ENCODE peak calls at places on chromosomes 13 and 19, in ten cellular contexts. U is mesendoderm; X is PC-3; M is body of pancreas; J is esophagus squamous epithelium; R is IMR-90; V is CD4-positive, CD25-positive, alpha-beta regulatory T cell; D is fibroblast of lung; B is naive thymus-derived CD4-positive, alpha-beta T cell; C is Peyer's patch. A is an unnamed sample. For H3K4me1, the result is how much of the 10 kb centered on the place peaks cover.

GRCh38 chr19:4067396-4068057 is 828 bp upstream of the ZBTB7A start:
- DNase-seq in U (no peak), X (no peak), M (no peak), J (no peak), R (no peak), V (peak), D (no peak), B (no peak), C (no peak), A (no peak)

GRCh38 chr19:12603714-12604113 is 6.9 kb downstream of the ZNF490 start:
- DNase-seq in U (no peak), X (no peak), M (no peak), J (no peak), R (peak), V (peak), D (peak), B (peak), C (peak), A (no peak)

GRCh38 chr13:95050800-95051620 is 250.2 kb downstream of the ABCC4 start:
- DNase-seq in U (no peak), X (no peak), M (no peak), J (no peak), R (no peak), V (no peak), D (no peak), B (no peak), C (no peak), A (no peak)

GRCh38 chr13:109000207-109000606 is 370.8 kb downstream of the MYO16 start:
- DNase-seq in U (no peak), X (no peak), M (no peak), J (no peak), R (no peak), V (no peak), D (no peak), B (no peak), C (no peak), A (no peak)

GRCh38 chr13:44951184-44951583 is 38.1 kb downstream of the NUFIP1 start:
- DNase-seq in U (no peak), X (no peak), M (no peak), J (no peak), R (peak), V (no peak), D (peak), B (no peak), C (no peak), A (no peak)

GRCh38 chr13:33078268-33078667 is 62.0 kb downstream of the KL start:
- DNase-seq in U (no peak), X (no peak), M (no peak), J (no peak), R (no peak), V (no peak), D (no peak), B (no peak), C (no peak), A (no peak)

GRCh38 chr19:13115936-13116281 is 631 bp downstream of the TRMT1 start:
- DNase-seq in U (no peak), X (no peak), M (no peak), J (no peak), R (no peak), V (no peak), D (no peak), B (no peak), C (no peak), A (no peak)

GRCh38 chr13:113187263-113187669 is 21.2 kb downstream of the PCID2 start:
- DNase-seq in U (peak), X (peak), M (peak), J (peak), R (peak), V (no peak), D (peak), B (no peak), C (no peak), A (peak)

GRCh38 chr19:4182082-4182926 is at the start of the genes ANKRD24 and SIRT6:
- DNase-seq in U (peak), X (peak), M (peak), J (peak), R (peak), V (peak), D (peak), B (peak), C (peak), A (peak)

GRCh38 chr13:87982436-87982835 is 311.3 kb downstream of the SLITRK5 start:
- DNase-seq in U (no peak), X (no peak), M (no peak), J (no peak), R (no peak), V (no peak), D (no peak), B (no peak), C (no peak), A (no peak)

GRCh38 chr13:45374917-45375316 is 33.9 kb upstream of the TPT1 start:
- DNase-seq in U (no peak), X (no peak), M (no peak), J (no peak), R (peak), V (no peak), D (peak), B (no peak), C (no peak), A (no peak)

GRCh38 chr19:7917292-7918061 is 2.7 kb upstream of the SNAPC2 start:
- DNase-seq in U (peak), X (peak), M (peak), J (no peak), R (peak), V (peak), D (peak), B (peak), C (peak), A (peak)

GRCh38 chr19:14023404-14024235 is 4.3 kb upstream of the RLN3 start:
- DNase-seq in U (peak), X (peak), M (peak), J (no peak), R (peak), V (no peak), D (peak), B (no peak), C (no peak), A (peak)

GRCh38 chr19:32407004-32407992 is 1.7 kb downstream of the DPY19L3 start:
- DNase-seq in U (peak), X (peak), M (peak), J (no peak), R (peak), V (no peak), D (peak), B (no peak), C (no peak), A (no peak)

GRCh38 chr13:42173789-42174343 is 98.1 kb upstream of the AKAP11 start:
- DNase-seq in U (peak), X (no peak), M (no peak), J (no peak), R (peak), V (no peak), D (no peak), B (no peak), C (no peak), A (no peak)

GRCh38 chr13:93413972-93414717 is 187.5 kb downstream of the GPC6 start:
- DNase-seq in U (peak), X (no peak), M (no peak), J (no peak), R (peak), V (no peak), D (peak), B (no peak), C (no peak), A (no peak)

GRCh38 chr19:48025480-48025879 is 18.4 kb downstream of the CABP5 start:
- DNase-seq in U (no peak), X (no peak), M (no peak), J (no peak), R (no peak), V (no peak), D (no peak), B (no peak), C (no peak), A (no peak)

GRCh38 chr13:40388617-40389016 is 277.8 kb downstream of the FOXO1 start:
- DNase-seq in U (no peak), X (peak), M (peak), J (peak), R (peak), V (peak), D (peak), B (peak), C (peak), A (no peak)

GRCh38 chr19:32691952-32692726 is 518 bp downstream of the NUDT19 start:
- DNase-seq in U (peak), X (peak), M (peak), J (peak), R (peak), V (peak), D (peak), B (peak), C (peak), A (peak)

GRCh38 chr19:23957660-23958281 is 43.1 kb downstream of the ZNF726 start:
- DNase-seq in U (no peak), X (peak), M (no peak), J (no peak), R (peak), V (no peak), D (peak), B (no peak), C (no peak), A (no peak)

GRCh38 chr19:50820549-50821247 is 2.9 kb downstream of the KLK1 start:
- DNase-seq in U (no peak), X (no peak), M (peak), J (no peak), R (no peak), V (no peak), D (no peak), B (no peak), C (peak), A (no peak)

GRCh38 chr13:50131998-50132936 is 117.0 kb downstream of the KCNRG start:
- DNase-seq in U (peak), X (no peak), M (no peak), J (no peak), R (no peak), V (no peak), D (no peak), B (no peak), C (no peak), A (no peak)

GRCh38 chr13:99981115-99982020 is at the start of gene ZIC2:
- DNase-seq in U (peak), X (peak), M (no peak), J (no peak), R (no peak), V (no peak), D (peak), B (no peak), C (no peak), A (peak)

GRCh38 chr19:55305491-55305890 is 19.6 kb downstream of the TMEM150B start:
- DNase-seq in U (peak), X (peak), M (peak), J (no peak), R (no peak), V (peak), D (no peak), B (peak), C (peak), A (peak)

DNA sequence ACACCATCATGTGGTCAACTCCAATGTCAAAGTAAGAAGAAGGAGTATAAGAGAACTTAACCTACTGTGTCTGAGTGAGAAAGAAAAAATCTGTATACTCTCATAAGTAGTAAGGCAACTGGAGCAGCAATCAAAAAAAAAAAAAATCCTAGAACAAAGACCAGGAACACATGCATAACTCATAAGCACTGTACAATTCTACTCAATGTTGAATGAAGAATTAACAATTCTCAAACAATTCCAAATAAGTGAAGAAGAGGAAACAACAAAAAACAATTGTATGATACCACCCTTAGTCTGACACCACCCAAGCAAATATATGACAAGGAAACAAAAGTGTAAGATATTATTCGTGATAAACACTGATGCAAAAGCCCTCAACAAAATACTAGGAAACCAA is 24.6 kb downstream of the ZNF160 start:
- DNase-seq in U (no peak), X (no peak), M (no peak), J (no peak), R (no peak), V (no peak), D (no peak), B (no peak), C (no peak), A (no peak)
- H3K4me3 ChIP-seq in U (no peak), X (no peak), M (no peak), J (no peak), R (no peak), V (no peak), D (no peak), B (no peak), C (no peak), A (no peak)

GRCh38 chr13:105426454-105426853 is 1109.0 kb downstream of the EFNB2 start:
- DNase-seq in U (no peak), X (no peak), M (no peak), J (no peak), R (no peak), V (no peak), D (no peak), B (no peak), C (no peak), A (no peak)
- H3K4me1 ChIP-seq in U (under half), X (under half), M (under half), J (under half), R (under half), V (under half), D (under half), B (under half), C (under half), A (under half)

GRCh38 chr13:36258831-36259230 is 38.8 kb downstream of the CCDC169 start:
- DNase-seq in U (peak), X (no peak), M (no peak), J (no peak), R (no peak), V (no peak), D (no peak), B (no peak), C (no peak), A (no peak)
- H3K4me3 ChIP-seq in U (no peak), X (no peak), M (no peak), J (no peak), R (no peak), V (no peak), D (no peak), B (no peak), C (no peak), A (no peak)

GRCh38 chr19:16366056-16366432 is 41.4 kb downstream of the KLF2 start:
- DNase-seq in U (no peak), X (no peak), M (no peak), J (no peak), R (no peak), V (no peak), D (no peak), B (no peak), C (no peak), A (no peak)
- H3K4me1 ChIP-seq in U (under half), X (under half), M (under half), J (under half), R (under half), V (half or more), D (under half), B (half or more), C (under half), A (under half)

DNA sequence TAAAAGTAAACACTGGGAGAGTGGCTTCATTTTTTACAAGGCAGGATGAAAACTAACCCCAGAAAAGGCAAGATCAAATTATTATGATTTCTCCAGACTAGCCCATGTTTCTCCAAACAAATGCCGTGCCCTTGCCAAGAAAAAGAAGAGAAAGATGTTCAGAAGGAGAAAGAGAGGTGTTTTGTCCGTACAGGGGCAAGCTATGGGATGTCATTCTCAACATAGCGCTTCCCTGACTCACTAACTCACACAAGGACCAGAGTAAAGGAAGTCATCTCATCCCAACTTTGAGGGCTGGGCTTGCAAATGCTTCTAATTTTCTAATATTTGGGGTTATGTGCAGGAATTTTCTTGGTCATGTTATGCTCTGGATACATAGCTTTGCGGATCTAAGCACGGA is 224.2 kb upstream of the MAB21L1 start:
- DNase-seq in U (no peak), X (no peak), M (no peak), J (no peak), R (peak), V (no peak), D (peak), B (no peak), C (no peak), A (no peak)
- H3K4me3 ChIP-seq in U (no peak), X (no peak), M (no peak), J (no peak), R (no peak), V (no peak), D (no peak), B (no peak), C (no peak), A (no peak)

DNA sequence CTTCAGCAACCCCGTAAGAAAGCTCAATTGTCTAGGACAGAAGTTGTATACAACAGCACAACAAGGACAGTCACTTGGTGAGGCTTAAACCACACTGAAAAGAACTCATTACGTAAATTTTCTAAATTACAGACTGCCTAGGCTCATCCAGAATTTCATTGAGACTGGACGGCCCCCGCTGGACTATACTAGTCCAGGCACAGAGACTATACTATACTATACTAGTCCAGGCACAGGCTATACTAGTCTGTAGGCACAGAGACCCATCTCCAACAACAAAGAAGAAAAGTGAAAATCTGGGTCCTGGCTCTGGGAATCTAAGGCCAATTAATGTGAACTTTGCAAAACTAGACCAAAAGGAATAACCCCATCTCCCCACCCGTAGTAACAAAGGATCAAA is 700 bp downstream of the ZNF816 start:
- DNase-seq in U (no peak), X (peak), M (no peak), J (no peak), R (no peak), V (no peak), D (no peak), B (no peak), C (no peak), A (no peak)
- H3K4me1 ChIP-seq in U (under half), X (under half), M (under half), J (under half), R (under half), V (under half), D (under half), B (under half), C (under half), A (under half)

GRCh38 chr19:35140207-35140897 is 1.7 kb downstream of the FXYD1 start:
- DNase-seq in U (no peak), X (no peak), M (no peak), J (no peak), R (no peak), V (no peak), D (no peak), B (no peak), C (no peak), A (no peak)

GRCh38 chr19:35140898-35141626 is 2.0 kb upstream of the FXYD7 start:
- DNase-seq in U (peak), X (peak), M (peak), J (peak), R (peak), V (peak), D (peak), B (peak), C (peak), A (peak)

GRCh38 chr19:35141627-35142401 is 1.2 kb upstream of the FXYD7 start:
- DNase-seq in U (no peak), X (no peak), M (peak), J (no peak), R (no peak), V (no peak), D (peak), B (no peak), C (no peak), A (no peak)

GRCh38 chr19:35138305-35138799 is 272 bp upstream of the FXYD1 start:
- DNase-seq in U (no peak), X (no peak), M (no peak), J (no peak), R (no peak), V (no peak), D (no peak), B (no peak), C (no peak), A (no peak)

DNA sequence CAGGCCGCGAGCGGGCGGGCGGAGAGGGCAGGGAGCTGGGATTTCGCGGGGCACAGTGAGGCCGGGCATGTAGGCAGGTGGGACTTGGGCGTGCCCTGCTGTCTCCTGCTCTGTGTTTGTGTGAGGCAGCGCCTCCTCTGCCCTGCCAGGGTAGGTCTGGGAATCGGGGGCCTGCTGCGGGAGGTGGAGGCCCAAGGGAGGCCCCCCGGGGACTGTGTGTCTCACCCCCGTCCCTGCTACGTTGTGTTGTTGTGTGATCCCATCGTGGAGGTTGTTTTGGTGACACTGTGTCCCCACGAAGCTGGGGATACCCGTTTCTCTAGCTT is 957 bp downstream of the FXYD1 start:
- DNase-seq in U (no peak), X (no peak), M (no peak), J (no peak), R (no peak), V (no peak), D (no peak), B (no peak), C (no peak), A (no peak)
- H3K4me3 ChIP-seq in U (no peak), X (no peak), M (no peak), J (no peak), R (no peak), V (no peak), D (peak), B (no peak), C (peak), A (no peak)

DNA sequence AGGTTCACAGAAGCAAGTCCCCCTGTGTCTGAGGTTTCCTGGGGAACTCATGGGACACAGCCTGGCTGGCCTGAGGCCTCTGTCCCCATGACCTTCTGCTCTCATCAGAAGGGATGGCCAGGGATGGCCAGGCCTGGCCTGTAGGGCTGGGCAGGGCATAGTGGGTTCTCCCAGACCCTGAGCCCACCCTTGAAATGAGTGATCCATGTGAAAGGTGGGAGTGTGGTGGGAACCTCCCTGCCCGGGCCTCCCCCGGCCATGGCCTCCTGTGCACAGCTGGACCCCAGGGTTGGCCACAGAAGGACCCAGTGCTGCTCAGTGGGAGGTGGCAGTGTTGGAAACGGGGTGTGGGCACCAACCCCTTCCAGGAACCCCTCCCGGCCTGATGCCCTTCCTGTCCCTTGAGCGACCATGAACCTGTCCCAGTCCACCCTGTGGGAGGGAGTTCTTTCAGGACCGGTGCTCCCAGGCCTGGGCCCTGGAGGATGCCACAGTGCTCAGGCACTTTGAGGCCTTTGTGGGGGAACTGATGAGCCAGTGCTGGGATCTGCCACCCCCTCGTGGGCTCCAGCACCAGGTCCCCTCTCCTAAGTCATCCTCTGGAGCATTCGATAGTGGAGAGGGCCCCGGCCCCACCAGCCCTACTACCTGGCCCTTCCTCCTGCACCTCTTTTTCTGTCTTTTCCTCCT is 15.5 kb upstream of the ZNF14 start:
- DNase-seq in U (no peak), X (no peak), M (no peak), J (no peak), R (no peak), V (no peak), D (no peak), B (no peak), C (peak), A (no peak)
- H3K4me1 ChIP-seq in U (under half), X (under half), M (under half), J (under half), R (under half), V (under half), D (under half), B (under half), C (under half), A (under half)

GRCh38 chr13:29582171-29582570 is 13.3 kb downstream of the SLC7A1 start:
- DNase-seq in U (no peak), X (no peak), M (peak), J (no peak), R (no peak), V (no peak), D (no peak), B (no peak), C (no peak), A (no peak)
- H3K4me3 ChIP-seq in U (no peak), X (no peak), M (no peak), J (no peak), R (no peak), V (no peak), D (no peak), B (no peak), C (no peak), A (no peak)

A was measured in HAP-1.